ENCODE peak calls at places on chromosome 1, in nine cellular contexts. One of them, this sample, is unnamed.

GRCh38 chr1:219659682-219660081 is 46.8 kb upstream of the ZC3H11B start:
- DNase-seq in caudate nucleus: no peak
- DNase-seq in choroid plexus epithelial cell: peak; percentile 100
- DNase-seq in transverse colon: no peak
- DNase-seq in heart left ventricle: no peak
- DNase-seq in NCI-H748 treated with DMSO at 0.1 percent for 48 hours: no peak
- DNase-seq in GM03348: no peak
- DNase-seq in HFF-Myc: no peak
- DNase-seq in pancreas: no peak
- DNase-seq in this sample: no peak

GRCh38 chr1:96487404-96487803 is 234.2 kb upstream of the PTBP2 start:
- DNase-seq in caudate nucleus: no peak
- DNase-seq in choroid plexus epithelial cell: no peak
- DNase-seq in transverse colon: no peak
- DNase-seq in heart left ventricle: no peak
- DNase-seq in NCI-H748 treated with DMSO at 0.1 percent for 48 hours: no peak
- DNase-seq in GM03348: peak; percentile 54
- DNase-seq in HFF-Myc: no peak
- DNase-seq in pancreas: no peak
- DNase-seq in this sample: no peak

GRCh38 chr1:160105155-160105554 is 6.7 kb upstream of the IGSF8 start:
- DNase-seq in caudate nucleus: no peak
- DNase-seq in choroid plexus epithelial cell: no peak
- DNase-seq in transverse colon: no peak
- DNase-seq in heart left ventricle: no peak
- DNase-seq in NCI-H748 treated with DMSO at 0.1 percent for 48 hours: no peak
- DNase-seq in GM03348: no peak
- DNase-seq in HFF-Myc: no peak
- DNase-seq in pancreas: no peak
- DNase-seq in this sample: no peak

GRCh38 chr1:62823556-62823955 is 39.6 kb downstream of the ATG4C start:
- DNase-seq in caudate nucleus: no peak
- DNase-seq in choroid plexus epithelial cell: peak; percentile 7
- DNase-seq in transverse colon: no peak
- DNase-seq in heart left ventricle: no peak
- DNase-seq in NCI-H748 treated with DMSO at 0.1 percent for 48 hours: no peak
- DNase-seq in GM03348: no peak
- DNase-seq in HFF-Myc: no peak
- DNase-seq in pancreas: no peak
- DNase-seq in this sample: no peak

GRCh38 chr1:228364706-228365213 is 41.9 kb downstream of the TRIM11 start:
- DNase-seq in caudate nucleus: no peak
- DNase-seq in choroid plexus epithelial cell: no peak
- DNase-seq in transverse colon: no peak
- DNase-seq in heart left ventricle: peak; percentile 23
- DNase-seq in NCI-H748 treated with DMSO at 0.1 percent for 48 hours: no peak
- DNase-seq in GM03348: no peak
- DNase-seq in HFF-Myc: no peak
- DNase-seq in pancreas: peak; percentile 43
- DNase-seq in this sample: no peak

GRCh38 chr1:25695991-25696330 is 79.4 kb downstream of the MAN1C1 start:
- DNase-seq in caudate nucleus: peak; percentile 19
- DNase-seq in choroid plexus epithelial cell: peak; percentile 97
- DNase-seq in transverse colon: no peak
- DNase-seq in heart left ventricle: no peak
- DNase-seq in NCI-H748 treated with DMSO at 0.1 percent for 48 hours: no peak
- DNase-seq in GM03348: peak; percentile 87
- DNase-seq in HFF-Myc: no peak
- DNase-seq in pancreas: no peak
- DNase-seq in this sample: no peak

GRCh38 chr1:150514913-150515327 is 632 bp upstream of the FALEC start:
- DNase-seq in caudate nucleus: no peak
- DNase-seq in choroid plexus epithelial cell: no peak
- DNase-seq in transverse colon: no peak
- DNase-seq in heart left ventricle: no peak
- DNase-seq in NCI-H748 treated with DMSO at 0.1 percent for 48 hours: no peak
- DNase-seq in GM03348: no peak
- DNase-seq in HFF-Myc: no peak
- DNase-seq in pancreas: no peak
- DNase-seq in this sample: no peak

GRCh38 chr1:76040327-76040868 is 34.1 kb upstream of the ST6GALNAC3 start:
- DNase-seq in caudate nucleus: no peak
- DNase-seq in choroid plexus epithelial cell: peak; percentile 58
- DNase-seq in transverse colon: peak; percentile 36
- DNase-seq in heart left ventricle: no peak
- DNase-seq in NCI-H748 treated with DMSO at 0.1 percent for 48 hours: no peak
- DNase-seq in GM03348: no peak
- DNase-seq in HFF-Myc: no peak
- DNase-seq in pancreas: no peak
- DNase-seq in this sample: peak; percentile 30

GRCh38 chr1:15206418-15207030 is 40.5 kb upstream of the FHAD1 start:
- DNase-seq in caudate nucleus: no peak
- DNase-seq in choroid plexus epithelial cell: peak; percentile 25
- DNase-seq in transverse colon: no peak
- DNase-seq in heart left ventricle: no peak
- DNase-seq in NCI-H748 treated with DMSO at 0.1 percent for 48 hours: no peak
- DNase-seq in GM03348: no peak
- DNase-seq in HFF-Myc: no peak
- DNase-seq in pancreas: no peak
- DNase-seq in this sample: no peak

GRCh38 chr1:115781343-115781742 is 12.8 kb upstream of the CASQ2 start:
- DNase-seq in caudate nucleus: no peak
- DNase-seq in choroid plexus epithelial cell: peak; percentile 58
- DNase-seq in transverse colon: no peak
- DNase-seq in heart left ventricle: no peak
- DNase-seq in NCI-H748 treated with DMSO at 0.1 percent for 48 hours: no peak
- DNase-seq in GM03348: peak; percentile 54
- DNase-seq in HFF-Myc: no peak
- DNase-seq in pancreas: no peak
- DNase-seq in this sample: no peak

GRCh38 chr1:11600901-11601300 is 53.3 kb downstream of the FBXO2 start:
- DNase-seq in caudate nucleus: no peak
- DNase-seq in choroid plexus epithelial cell: no peak
- DNase-seq in transverse colon: no peak
- DNase-seq in heart left ventricle: no peak
- DNase-seq in NCI-H748 treated with DMSO at 0.1 percent for 48 hours: no peak
- DNase-seq in GM03348: no peak
- DNase-seq in HFF-Myc: no peak
- DNase-seq in pancreas: no peak
- DNase-seq in this sample: no peak

GRCh38 chr1:211247921-211248320 is 11.2 kb upstream of the RCOR3 start:
- DNase-seq in caudate nucleus: no peak
- DNase-seq in choroid plexus epithelial cell: peak; percentile 18
- DNase-seq in transverse colon: no peak
- DNase-seq in heart left ventricle: no peak
- DNase-seq in NCI-H748 treated with DMSO at 0.1 percent for 48 hours: no peak
- DNase-seq in GM03348: no peak
- DNase-seq in HFF-Myc: no peak
- DNase-seq in pancreas: no peak
- DNase-seq in this sample: no peak